ENCODE peak calls at places on chromosomes 6 and 20, in eight cellular contexts. D is ovary, V is fibroblast of lung, A is osteoblast, T is lung, S is OCI-LY7, U is SK-N-SH, H is heart right ventricle. I is an unnamed sample. For H3K4me1, the result is how much of the 10 kb centered on the place peaks cover.

GRCh38 chr20:63860325-63861051 is 810 bp upstream of the ABHD16B start:
- DNase-seq in D (no peak), V (no peak), A (peak), T (no peak), S (no peak), U (no peak), H (peak), I (no peak)

GRCh38 chr6:139871844-139872510 is 497.5 kb upstream of the CITED2 start:
- DNase-seq in D (no peak), V (no peak), A (no peak), T (no peak), S (no peak), U (no peak), H (no peak), I (no peak)

GRCh38 chr6:158157064-158157764 is 10.8 kb downstream of the SERAC1 start:
- DNase-seq in D (no peak), V (no peak), A (no peak), T (no peak), S (no peak), U (no peak), H (no peak), I (no peak)

GRCh38 chr6:37272834-37273566 is 15.1 kb upstream of the TMEM217 start:
- DNase-seq in D (no peak), V (no peak), A (no peak), T (no peak), S (no peak), U (no peak), H (no peak), I (no peak)

GRCh38 chr6:51934098-51934497 is 153.3 kb downstream of the PKHD1 start:
- DNase-seq in D (no peak), V (no peak), A (no peak), T (no peak), S (peak), U (peak), H (no peak), I (no peak)

GRCh38 chr6:31210119-31210518 is 39.6 kb upstream of the POU5F1 start:
- DNase-seq in D (no peak), V (no peak), A (no peak), T (no peak), S (no peak), U (no peak), H (no peak), I (no peak)

GRCh38 chr6:129801909-129802308 is 59.2 kb downstream of the TMEM244 start:
- DNase-seq in D (no peak), V (no peak), A (peak), T (no peak), S (no peak), U (no peak), H (no peak), I (no peak)

GRCh38 chr6:129863664-129864063 is 2.5 kb upstream of the TMEM244 start:
- DNase-seq in D (no peak), V (peak), A (no peak), T (no peak), S (no peak), U (no peak), H (no peak), I (no peak)

GRCh38 chr6:112180095-112180820 is 74.1 kb downstream of the LAMA4 start:
- DNase-seq in D (peak), V (peak), A (no peak), T (no peak), S (peak), U (peak), H (no peak), I (no peak)

GRCh38 chr6:56902551-56903464 is 52.1 kb upstream of the BEND6 start:
- DNase-seq in D (peak), V (peak), A (no peak), T (no peak), S (peak), U (peak), H (no peak), I (no peak)

GRCh38 chr20:11949711-11950110 is 32.0 kb downstream of the BTBD3 start:
- DNase-seq in D (no peak), V (no peak), A (no peak), T (no peak), S (no peak), U (no peak), H (no peak), I (no peak)

GRCh38 chr6:78502386-78502887 is 364.9 kb upstream of the IRAK1BP1 start:
- DNase-seq in D (no peak), V (no peak), A (no peak), T (no peak), S (no peak), U (no peak), H (no peak), I (no peak)

DNA sequence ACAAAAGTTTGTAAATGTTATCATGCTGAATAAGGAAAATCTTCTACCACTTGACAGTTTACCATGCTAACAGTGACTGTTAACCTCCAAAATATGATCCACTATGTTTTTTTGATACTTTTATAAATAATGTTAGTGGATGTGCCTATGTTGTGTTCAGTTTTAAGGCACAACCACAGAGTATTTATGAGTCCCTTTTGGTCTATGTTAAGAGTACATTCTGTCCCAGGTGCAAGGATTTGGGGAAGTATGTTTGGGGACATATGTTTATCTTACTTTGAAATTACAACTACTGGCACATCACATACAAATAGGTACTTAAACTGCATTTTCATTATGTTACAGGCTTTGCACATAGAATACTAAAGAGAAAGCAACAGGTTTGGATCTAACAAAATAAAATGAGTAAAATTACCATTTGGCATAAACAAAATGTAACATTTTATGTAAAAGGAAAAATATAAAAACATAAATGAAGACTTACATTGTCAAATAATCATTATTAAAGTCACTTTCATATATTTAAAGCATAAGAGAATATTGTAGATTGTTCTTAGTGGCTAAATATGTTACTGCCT is 71.2 kb downstream of the SESN1 start:
- DNase-seq in D (no peak), V (no peak), A (no peak), T (no peak), S (no peak), U (no peak), H (no peak), I (no peak)
- H3K4me1 ChIP-seq in D (under half), V (under half), A (under half), T (under half), S (under half), U (under half), H (under half), I (under half)

DNA sequence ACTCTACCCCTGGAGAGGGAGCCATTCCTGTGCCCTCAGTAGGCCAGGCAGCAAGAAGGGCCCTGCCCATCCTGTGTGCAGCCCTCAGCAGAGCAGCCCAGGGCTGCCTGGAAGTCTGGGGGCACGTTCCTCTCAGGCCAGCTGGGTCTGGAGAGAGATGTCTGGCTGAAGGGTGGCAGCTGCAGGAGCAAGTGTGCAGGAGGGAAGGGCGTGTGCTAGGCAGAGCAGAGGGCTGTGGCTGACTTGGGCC is 62.7 kb downstream of the NOL4L start:
- DNase-seq in D (no peak), V (no peak), A (peak), T (no peak), S (no peak), U (peak), H (no peak), I (peak)
- H3K4me1 ChIP-seq in D (under half), V (under half), A (under half), T (under half), S (under half), U (under half), H (under half), I (under half)

DNA sequence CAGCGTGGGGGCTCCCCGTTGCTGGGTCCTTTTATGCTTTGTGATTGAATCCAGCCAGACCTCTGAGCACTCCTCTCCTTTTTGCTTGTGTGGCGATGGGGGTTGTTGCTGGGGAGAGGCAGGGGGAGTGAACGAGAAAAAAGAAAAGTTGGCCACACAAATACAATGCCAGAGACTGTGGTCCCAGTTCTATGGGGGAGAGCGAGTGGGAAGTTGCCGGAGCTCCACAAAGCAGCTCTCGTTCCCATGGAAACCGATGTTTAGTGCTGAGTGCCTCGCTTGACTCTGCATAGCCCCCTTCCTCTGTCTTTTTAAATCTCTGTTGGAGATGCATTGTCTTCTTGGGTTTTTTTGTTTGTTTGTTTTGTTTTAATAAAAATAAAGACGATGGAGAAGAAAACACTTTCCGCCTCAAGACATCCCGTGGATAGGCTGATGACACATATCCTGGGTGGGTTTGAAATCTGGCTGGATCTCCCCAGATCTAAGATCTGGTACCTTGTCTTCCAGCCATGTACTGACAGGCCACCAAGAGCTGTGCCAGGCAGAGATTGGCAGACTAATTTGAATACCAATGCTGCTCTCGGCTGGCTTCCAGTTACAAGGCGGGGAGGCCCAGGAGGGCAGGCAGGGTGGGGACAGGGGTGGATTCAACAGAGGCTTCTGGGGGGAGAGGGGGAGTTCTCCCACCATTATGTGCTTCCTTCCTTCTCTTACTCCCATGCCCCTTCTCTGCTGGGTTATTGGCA is 529.3 kb downstream of the QKI start:
- DNase-seq in D (no peak), V (peak), A (no peak), T (no peak), S (no peak), U (no peak), H (peak), I (no peak)
- H3K4me1 ChIP-seq in D (under half), V (under half), A (under half), T (under half), S (under half), U (under half), H (under half), I (under half)

GRCh38 chr6:138504764-138505689 is 5.7 kb upstream of the NHSL1 start:
- DNase-seq in D (no peak), V (no peak), A (no peak), T (no peak), S (no peak), U (no peak), H (no peak), I (no peak)

GRCh38 chr6:138500045-138500665 is 861 bp upstream of the NHSL1 start:
- DNase-seq in D (no peak), V (no peak), A (no peak), T (no peak), S (no peak), U (no peak), H (no peak), I (no peak)

GRCh38 chr6:138502546-138502945 is 3.3 kb upstream of the NHSL1 start:
- DNase-seq in D (no peak), V (no peak), A (no peak), T (no peak), S (no peak), U (no peak), H (no peak), I (no peak)

GRCh38 chr6:138500867-138501446 is 1.7 kb upstream of the NHSL1 start:
- DNase-seq in D (no peak), V (peak), A (no peak), T (no peak), S (no peak), U (no peak), H (no peak), I (no peak)

DNA sequence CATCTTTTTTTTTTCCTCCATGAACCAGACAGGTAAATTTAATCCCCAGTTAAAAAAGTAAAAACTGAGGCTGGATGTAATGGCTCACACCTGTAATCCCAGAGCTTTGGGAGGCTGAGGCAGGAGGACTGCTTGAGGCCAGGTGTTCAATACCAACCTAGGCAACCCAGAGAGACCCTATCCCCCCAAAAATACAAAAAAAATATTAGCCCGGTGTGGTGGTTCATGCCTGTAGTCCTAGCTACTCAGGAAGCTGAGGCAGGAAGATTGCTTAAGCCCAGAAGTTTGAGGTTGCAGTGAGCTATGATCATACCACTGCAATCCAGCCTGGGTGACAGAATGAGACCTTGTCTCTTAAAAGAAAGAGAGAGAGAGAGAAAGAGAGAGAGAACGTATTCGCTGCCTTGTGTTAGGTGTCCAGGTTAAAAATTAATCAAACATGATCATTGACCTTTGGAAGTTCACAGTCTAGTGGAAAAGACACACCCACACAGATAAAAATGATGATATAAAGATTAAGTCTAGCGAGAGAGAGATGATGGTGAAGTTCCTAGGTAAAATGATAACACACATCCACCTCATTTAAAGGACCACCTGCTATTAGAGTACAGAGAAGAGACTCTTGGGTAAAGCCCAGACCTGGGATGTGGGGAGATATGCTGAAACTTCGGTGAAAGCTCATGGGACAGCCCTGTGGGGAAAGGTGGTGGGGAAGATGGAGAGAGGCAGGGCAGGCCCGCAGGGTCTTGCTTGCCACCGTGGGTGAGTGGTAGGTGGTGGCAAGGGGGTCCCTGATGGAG is 4.8 kb upstream of the NHSL1 start:
- DNase-seq in D (no peak), V (no peak), A (no peak), T (no peak), S (no peak), U (no peak), H (no peak), I (no peak)
- H3K4me1 ChIP-seq in D (under half), V (under half), A (under half), T (under half), S (under half), U (under half), H (under half), I (under half)

GRCh38 chr20:58309607-58310290 is at the start of gene RAB22A:
- DNase-seq in D (peak), V (peak), A (peak), T (peak), S (peak), U (peak), H (peak), I (peak)
- H3K4me1 ChIP-seq in D (under half), V (under half), A (under half), T (under half), S (under half), U (under half), H (under half), I (under half)

GRCh38 chr6:35729349-35729678 is 7.5 kb upstream of the ARMC12 start:
- DNase-seq in D (no peak), V (no peak), A (peak), T (no peak), S (no peak), U (no peak), H (no peak), I (no peak)

GRCh38 chr6:35730745-35731413 is 6.0 kb upstream of the ARMC12 start:
- DNase-seq in D (no peak), V (no peak), A (peak), T (no peak), S (peak), U (no peak), H (no peak), I (no peak)

GRCh38 chr6:35728663-35729348 is 8.0 kb upstream of the ARMC12 start:
- DNase-seq in D (peak), V (no peak), A (no peak), T (peak), S (peak), U (peak), H (peak), I (no peak)

GRCh38 chr6:35727935-35728662 is 8.7 kb upstream of the ARMC12 start:
- DNase-seq in D (peak), V (peak), A (peak), T (peak), S (peak), U (peak), H (peak), I (peak)

GRCh38 chr6:35729722-35730121 is 7.1 kb upstream of the ARMC12 start:
- DNase-seq in D (no peak), V (no peak), A (no peak), T (no peak), S (peak), U (no peak), H (no peak), I (no peak)
- H3K4me1 ChIP-seq in D (under half), V (under half), A (under half), T (under half), S (half or more), U (under half), H (half or more), I (under half)